ENCODE peak calls at places on chromosomes 2 and 18, in six cellular contexts. One of them, this sample, is unnamed.

GRCh38 chr2:111923271-111923670 is 24.9 kb downstream of the MERTK start:
- DNase-seq in AG08395: no peak
- DNase-seq in aorta: no peak
- DNase-seq in stimulated activated naive CD4-positive, alpha-beta T cell: no peak
- DNase-seq in Calu3: no peak
- DNase-seq in iPS DF 6.9: no peak
- DNase-seq in this sample: no peak

GRCh38 chr2:188385857-188386256 is 94.2 kb downstream of the GULP1 start:
- DNase-seq in AG08395: no peak
- DNase-seq in aorta: no peak
- DNase-seq in Calu3: no peak
- DNase-seq in stimulated activated naive CD4-positive, alpha-beta T cell: no peak
- DNase-seq in iPS DF 6.9: no peak
- DNase-seq in this sample: no peak

GRCh38 chr2:128716371-128716770 is 397.7 kb upstream of the HS6ST1 start:
- DNase-seq in AG08395: no peak
- DNase-seq in iPS DF 6.9: no peak
- DNase-seq in Calu3: no peak
- DNase-seq in stimulated activated naive CD4-positive, alpha-beta T cell: no peak
- DNase-seq in aorta: no peak
- DNase-seq in this sample: no peak

GRCh38 chr2:23178398-23178797 is 206.6 kb upstream of the KLHL29 start:
- DNase-seq in Calu3: no peak
- DNase-seq in iPS DF 6.9: no peak
- DNase-seq in AG08395: no peak
- DNase-seq in aorta: no peak
- DNase-seq in stimulated activated naive CD4-positive, alpha-beta T cell: no peak
- DNase-seq in this sample: no peak

GRCh38 chr2:148674063-148675020 is 29.8 kb downstream of the EPC2 start:
- DNase-seq in stimulated activated naive CD4-positive, alpha-beta T cell: no peak
- DNase-seq in AG08395: no peak
- DNase-seq in iPS DF 6.9: peak
- DNase-seq in aorta: no peak
- DNase-seq in Calu3: peak
- DNase-seq in this sample: no peak

GRCh38 chr2:226115102-226115831 is 684.4 kb downstream of the IRS1 start:
- DNase-seq in iPS DF 6.9: no peak
- DNase-seq in stimulated activated naive CD4-positive, alpha-beta T cell: no peak
- DNase-seq in aorta: no peak
- DNase-seq in AG08395: peak
- DNase-seq in Calu3: peak
- DNase-seq in this sample: no peak

GRCh38 chr2:216279459-216279858 is 92.8 kb downstream of the MARCHF4 start:
- DNase-seq in aorta: no peak
- DNase-seq in iPS DF 6.9: no peak
- DNase-seq in stimulated activated naive CD4-positive, alpha-beta T cell: no peak
- DNase-seq in Calu3: no peak
- DNase-seq in AG08395: peak
- DNase-seq in this sample: no peak

GRCh38 chr18:49651033-49651432 is 89.2 kb downstream of the LIPG start:
- DNase-seq in stimulated activated naive CD4-positive, alpha-beta T cell: no peak
- DNase-seq in iPS DF 6.9: no peak
- DNase-seq in Calu3: no peak
- DNase-seq in aorta: no peak
- DNase-seq in AG08395: no peak
- DNase-seq in this sample: no peak

GRCh38 chr2:164495491-164496223 is 125.6 kb downstream of the GRB14 start:
- DNase-seq in iPS DF 6.9: peak
- DNase-seq in aorta: no peak
- DNase-seq in stimulated activated naive CD4-positive, alpha-beta T cell: no peak
- DNase-seq in Calu3: peak
- DNase-seq in AG08395: peak
- DNase-seq in this sample: no peak

GRCh38 chr2:240963376-240964220 is 34.8 kb upstream of the SNED1 start:
- DNase-seq in stimulated activated naive CD4-positive, alpha-beta T cell: no peak
- DNase-seq in aorta: peak
- DNase-seq in Calu3: no peak
- DNase-seq in iPS DF 6.9: no peak
- DNase-seq in AG08395: no peak
- DNase-seq in this sample: peak

GRCh38 chr2:240983361-240983995 is 14.9 kb upstream of the SNED1 start:
- DNase-seq in Calu3: peak
- DNase-seq in AG08395: no peak
- DNase-seq in iPS DF 6.9: no peak
- DNase-seq in stimulated activated naive CD4-positive, alpha-beta T cell: no peak
- DNase-seq in aorta: peak
- DNase-seq in this sample: peak

GRCh38 chr2:88055049-88055435 is 541 bp downstream of the KRCC1 start:
- DNase-seq in stimulated activated naive CD4-positive, alpha-beta T cell: no peak
- DNase-seq in Calu3: no peak
- DNase-seq in aorta: no peak
- DNase-seq in AG08395: peak
- DNase-seq in iPS DF 6.9: no peak
- DNase-seq in this sample: no peak

GRCh38 chr2:236816197-236817170 is 246.9 kb downstream of the ACKR3 start:
- DNase-seq in stimulated activated naive CD4-positive, alpha-beta T cell: no peak
- DNase-seq in iPS DF 6.9: no peak
- DNase-seq in aorta: no peak
- DNase-seq in Calu3: no peak
- DNase-seq in AG08395: no peak
- DNase-seq in this sample: no peak

GRCh38 chr2:37648316-37649011 is 23.0 kb downstream of the CDC42EP3 start:
- DNase-seq in stimulated activated naive CD4-positive, alpha-beta T cell: no peak
- DNase-seq in AG08395: no peak
- DNase-seq in aorta: peak
- DNase-seq in Calu3: no peak
- DNase-seq in iPS DF 6.9: no peak
- DNase-seq in this sample: peak

GRCh38 chr2:107529146-107529545 is 297.5 kb upstream of the RGPD4 start:
- DNase-seq in AG08395: no peak
- DNase-seq in iPS DF 6.9: no peak
- DNase-seq in aorta: no peak
- DNase-seq in stimulated activated naive CD4-positive, alpha-beta T cell: no peak
- DNase-seq in Calu3: no peak
- DNase-seq in this sample: no peak

GRCh38 chr2:212249451-212249850 is 289.2 kb downstream of the ERBB4 start:
- DNase-seq in AG08395: no peak
- DNase-seq in aorta: no peak
- DNase-seq in iPS DF 6.9: no peak
- DNase-seq in Calu3: peak
- DNase-seq in stimulated activated naive CD4-positive, alpha-beta T cell: no peak
- DNase-seq in this sample: no peak

GRCh38 chr2:112483047-112483473 is 1.1 kb downstream of the TTL start:
- DNase-seq in stimulated activated naive CD4-positive, alpha-beta T cell: no peak
- DNase-seq in aorta: no peak
- DNase-seq in AG08395: peak
- DNase-seq in Calu3: peak
- DNase-seq in iPS DF 6.9: no peak
- DNase-seq in this sample: no peak

This sample was measured in posterior vena cava.